ENCODE peak calls at places on chromosomes 11 and 22, in four cellular contexts. One of them, this sample, is unnamed. For H3K27me3, the result is how much of the 10 kb centered on the place peaks cover.

GRCh38 chr22:17369553-17370035 is 334 bp downstream of the CECR2 start:
- DNase-seq in AG04450: no peak
- DNase-seq in fibroblast of lung: no peak
- DNase-seq in osteoblast: no peak
- DNase-seq in this sample: no peak

GRCh38 chr11:41237386-41237785 is 222.1 kb downstream of the LRRC4C start:
- DNase-seq in AG04450: no peak
- DNase-seq in fibroblast of lung: peak
- DNase-seq in osteoblast: no peak
- DNase-seq in this sample: no peak

GRCh38 chr11:34449013-34449412 is 10.3 kb downstream of the CAT start:
- DNase-seq in osteoblast: no peak
- DNase-seq in AG04450: no peak
- DNase-seq in fibroblast of lung: no peak
- DNase-seq in this sample: peak

GRCh38 chr11:10669258-10670033 is 24.1 kb downstream of the IRAG1 start:
- DNase-seq in fibroblast of lung: peak
- DNase-seq in AG04450: no peak
- DNase-seq in osteoblast: no peak
- DNase-seq in this sample: peak

GRCh38 chr11:9461760-9462134 is 935 bp downstream of the ZNF143 start:
- DNase-seq in osteoblast: peak
- DNase-seq in fibroblast of lung: peak
- DNase-seq in AG04450: no peak
- DNase-seq in this sample: peak

GRCh38 chr22:24244144-24244787 is 616 bp downstream of the GGT5 start:
- DNase-seq in fibroblast of lung: peak
- DNase-seq in AG04450: no peak
- DNase-seq in osteoblast: no peak
- DNase-seq in this sample: peak

GRCh38 chr22:17158568-17159503 is at the start of gene HDHD5:
- DNase-seq in osteoblast: peak
- DNase-seq in fibroblast of lung: peak
- DNase-seq in AG04450: peak
- DNase-seq in this sample: peak

GRCh38 chr11:46557684-46558151 is 36.1 kb downstream of the AMBRA1 start:
- DNase-seq in AG04450: no peak
- DNase-seq in osteoblast: no peak
- DNase-seq in fibroblast of lung: peak
- DNase-seq in this sample: peak

GRCh38 chr11:130580372-130580771 is 131.9 kb downstream of the ADAMTS15 start:
- DNase-seq in AG04450: peak
- DNase-seq in osteoblast: peak
- DNase-seq in fibroblast of lung: peak
- DNase-seq in this sample: peak

GRCh38 chr22:29208502-29208862 is 2.8 kb downstream of the EMID1 start:
- DNase-seq in osteoblast: peak
- DNase-seq in fibroblast of lung: no peak
- DNase-seq in AG04450: no peak
- DNase-seq in this sample: no peak

GRCh38 chr11:32939046-32939445 is 46.4 kb downstream of the QSER1 start:
- DNase-seq in osteoblast: no peak
- DNase-seq in fibroblast of lung: no peak
- DNase-seq in AG04450: no peak
- DNase-seq in this sample: no peak

GRCh38 chr11:47137476-47137875 is 39.2 kb downstream of the ARFGAP2 start:
- DNase-seq in osteoblast: no peak
- DNase-seq in AG04450: no peak
- DNase-seq in fibroblast of lung: no peak
- DNase-seq in this sample: no peak

GRCh38 chr11:17445240-17445795 is 31.3 kb downstream of the ABCC8 start:
- DNase-seq in fibroblast of lung: no peak
- DNase-seq in osteoblast: no peak
- DNase-seq in AG04450: no peak
- DNase-seq in this sample: no peak

GRCh38 chr11:133118563-133119303 is 413.6 kb downstream of the OPCML start:
- DNase-seq in osteoblast: no peak
- DNase-seq in AG04450: no peak
- DNase-seq in fibroblast of lung: no peak
- DNase-seq in this sample: no peak

GRCh38 chr11:7014118-7014517 is 6.0 kb downstream of the ZNF214 start:
- DNase-seq in osteoblast: no peak
- DNase-seq in AG04450: no peak
- DNase-seq in fibroblast of lung: no peak
- DNase-seq in this sample: no peak

GRCh38 chr11:61657566-61657965 is 22.6 kb upstream of the DAGLA start:
- DNase-seq in fibroblast of lung: no peak
- DNase-seq in osteoblast: no peak
- DNase-seq in AG04450: no peak
- DNase-seq in this sample: no peak

GRCh38 chr11:126363706-126364245 is 8.3 kb downstream of the ST3GAL4 start:
- DNase-seq in osteoblast: no peak
- DNase-seq in fibroblast of lung: no peak
- DNase-seq in AG04450: no peak
- DNase-seq in this sample: no peak

GRCh38 chr11:130778026-130778425 is 138.3 kb downstream of the SNX19 start:
- DNase-seq in AG04450: no peak
- DNase-seq in osteoblast: no peak
- DNase-seq in fibroblast of lung: no peak
- DNase-seq in this sample: no peak

GRCh38 chr11:74926304-74927030 is 22.4 kb downstream of the XRRA1 start:
- DNase-seq in AG04450: no peak
- DNase-seq in fibroblast of lung: peak
- DNase-seq in osteoblast: no peak
- DNase-seq in this sample: peak

GRCh38 chr22:30717331-30717921 is 22.8 kb downstream of the OSBP2 start:
- DNase-seq in osteoblast: peak
- DNase-seq in fibroblast of lung: peak
- DNase-seq in AG04450: peak
- DNase-seq in this sample: peak

GRCh38 chr11:64048042-64048854 is 12.5 kb downstream of the FLRT1 start:
- DNase-seq in fibroblast of lung: no peak
- DNase-seq in AG04450: no peak
- DNase-seq in osteoblast: no peak
- DNase-seq in this sample: no peak

GRCh38 chr11:74701351-74701750 is 29.9 kb downstream of the CHRDL2 start:
- DNase-seq in AG04450: no peak
- DNase-seq in fibroblast of lung: no peak
- DNase-seq in osteoblast: no peak
- DNase-seq in this sample: no peak

GRCh38 chr11:122393209-122393850 is 262.2 kb upstream of the UBASH3B start:
- DNase-seq in osteoblast: no peak
- DNase-seq in fibroblast of lung: no peak
- DNase-seq in AG04450: no peak
- DNase-seq in this sample: no peak

GRCh38 chr11:10350341-10350740 is 45.5 kb downstream of the ADM start:
- DNase-seq in osteoblast: no peak
- DNase-seq in AG04450: no peak
- DNase-seq in fibroblast of lung: peak
- DNase-seq in this sample: peak

DNA sequence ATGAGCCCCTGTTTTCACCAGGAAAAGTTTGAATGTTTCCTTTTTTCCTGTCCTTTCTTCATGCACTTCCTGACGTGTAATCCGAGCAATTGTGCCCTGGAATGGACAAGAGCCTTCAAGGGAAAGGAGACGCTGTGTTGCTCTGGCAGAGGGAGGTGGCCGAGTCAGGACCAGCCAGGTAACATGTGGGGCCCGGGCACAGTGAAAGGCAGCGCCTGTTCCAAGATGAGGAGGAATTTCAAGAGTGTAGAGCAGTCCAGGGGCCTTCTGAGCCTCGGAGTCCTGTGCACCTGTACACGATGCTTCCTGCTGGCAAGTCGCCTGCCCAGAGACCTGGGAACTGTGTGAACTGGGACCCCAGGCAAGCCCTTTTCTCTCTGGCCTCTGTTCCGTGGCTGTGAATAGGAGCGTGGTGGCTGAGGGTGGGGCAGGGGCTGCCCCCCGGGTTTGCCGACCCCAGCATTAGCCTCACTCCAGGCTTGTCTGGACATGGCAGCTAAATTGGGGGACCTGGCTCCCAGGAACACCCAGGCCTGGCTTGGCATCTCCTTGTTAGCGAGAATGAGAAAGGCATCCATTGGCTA is 92.0 kb downstream of the MYEOV start:
- DNase-seq in AG04450: no peak
- DNase-seq in osteoblast: no peak
- DNase-seq in fibroblast of lung: no peak
- DNase-seq in this sample: no peak
- H3K27ac ChIP-seq in AG04450: no peak
- H3K27ac ChIP-seq in osteoblast: no peak
- H3K27ac ChIP-seq in fibroblast of lung: no peak
- H3K27ac ChIP-seq in this sample: no peak

DNA sequence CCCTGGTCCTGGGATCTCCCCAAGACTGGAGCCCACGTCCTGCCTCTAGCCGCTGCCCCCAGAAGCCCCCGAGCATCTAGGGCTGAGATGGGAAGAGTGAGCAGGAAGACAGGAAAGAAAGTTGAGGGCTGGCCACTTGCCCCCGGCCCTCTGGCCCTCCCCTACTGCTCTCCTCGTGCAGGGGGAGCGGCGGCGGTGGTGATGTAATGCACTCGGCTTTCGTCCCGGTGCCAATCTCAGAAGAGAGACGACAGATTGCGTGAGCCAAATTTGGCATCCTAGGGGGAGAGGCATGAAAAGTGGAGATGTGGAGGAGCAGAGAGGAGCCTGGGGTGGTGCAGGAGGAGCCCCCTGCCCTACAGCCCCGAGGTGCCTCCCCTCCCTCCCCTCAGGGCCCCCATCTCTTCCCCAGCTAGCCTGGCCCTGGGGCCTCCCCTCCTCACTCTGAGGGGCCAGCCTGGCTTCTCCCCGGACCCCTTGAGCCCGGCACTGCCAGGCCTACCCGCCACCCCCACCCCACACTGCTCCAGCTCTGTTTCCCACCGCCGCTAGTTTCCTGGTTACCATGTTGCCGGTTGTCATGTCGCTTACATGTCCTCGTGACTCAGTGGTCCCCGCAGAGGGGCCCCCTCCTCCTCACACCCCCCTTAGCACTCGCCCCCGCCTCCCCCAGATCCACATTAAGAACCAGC is 2.5 kb downstream of the KCNJ4 start:
- DNase-seq in AG04450: no peak
- DNase-seq in fibroblast of lung: peak
- DNase-seq in osteoblast: peak
- DNase-seq in this sample: no peak
- H3K27me3 ChIP-seq in AG04450: half or more
- H3K27me3 ChIP-seq in fibroblast of lung: under half
- H3K27me3 ChIP-seq in osteoblast: half or more
- H3K27me3 ChIP-seq in this sample: half or more

GRCh38 chr11:26283852-26284421 is 48.0 kb upstream of the ANO3 start:
- DNase-seq in fibroblast of lung: no peak
- DNase-seq in osteoblast: no peak
- DNase-seq in AG04450: no peak
- DNase-seq in this sample: no peak
- H3K4me3 ChIP-seq in fibroblast of lung: no peak
- H3K4me3 ChIP-seq in osteoblast: peak
- H3K4me3 ChIP-seq in AG04450: no peak
- H3K4me3 ChIP-seq in this sample: no peak

GRCh38 chr22:50189184-50189848 is 3.6 kb downstream of the TRABD start:
- DNase-seq in AG04450: no peak
- DNase-seq in fibroblast of lung: no peak
- DNase-seq in osteoblast: no peak
- DNase-seq in this sample: no peak
- H3K27ac ChIP-seq in AG04450: peak
- H3K27ac ChIP-seq in fibroblast of lung: no peak
- H3K27ac ChIP-seq in osteoblast: no peak
- H3K27ac ChIP-seq in this sample: no peak

DNA sequence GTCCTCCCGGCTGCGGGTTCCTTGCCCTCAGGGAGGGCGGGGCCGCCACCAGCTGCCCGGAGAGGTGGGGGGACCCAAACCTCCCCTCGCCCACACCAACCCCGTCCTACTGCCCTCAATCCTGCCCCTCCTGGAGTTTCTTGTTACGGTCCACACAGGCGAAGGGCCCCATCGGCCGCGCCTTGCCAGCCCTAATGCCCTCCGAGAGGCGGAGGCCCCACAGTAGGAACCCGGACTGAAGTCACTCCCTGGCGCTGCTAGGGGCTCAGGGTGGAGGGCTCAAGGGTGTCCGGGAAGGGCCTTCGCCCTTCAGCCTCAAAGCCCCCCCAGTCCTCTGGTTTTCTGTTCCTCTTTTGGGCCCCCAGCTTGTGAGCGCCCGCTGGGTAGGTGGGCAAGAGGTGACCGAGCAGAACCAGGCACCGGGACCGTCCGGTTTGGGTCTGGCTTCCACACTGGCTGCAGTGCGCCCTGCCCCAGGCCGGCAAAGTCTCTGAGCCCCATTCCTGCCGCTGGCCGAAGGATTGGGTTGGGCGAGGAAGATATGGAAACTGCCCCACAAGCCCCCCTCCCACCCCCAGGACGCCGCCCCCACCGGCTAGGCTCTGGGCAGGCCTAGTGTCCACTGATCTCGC is 24.5 kb downstream of the DUSP8 start:
- DNase-seq in osteoblast: peak
- DNase-seq in fibroblast of lung: no peak
- DNase-seq in AG04450: no peak
- DNase-seq in this sample: no peak
- H3K27me3 ChIP-seq in osteoblast: under half
- H3K27me3 ChIP-seq in fibroblast of lung: under half
- H3K27me3 ChIP-seq in AG04450: under half
- H3K27me3 ChIP-seq in this sample: under half

DNA sequence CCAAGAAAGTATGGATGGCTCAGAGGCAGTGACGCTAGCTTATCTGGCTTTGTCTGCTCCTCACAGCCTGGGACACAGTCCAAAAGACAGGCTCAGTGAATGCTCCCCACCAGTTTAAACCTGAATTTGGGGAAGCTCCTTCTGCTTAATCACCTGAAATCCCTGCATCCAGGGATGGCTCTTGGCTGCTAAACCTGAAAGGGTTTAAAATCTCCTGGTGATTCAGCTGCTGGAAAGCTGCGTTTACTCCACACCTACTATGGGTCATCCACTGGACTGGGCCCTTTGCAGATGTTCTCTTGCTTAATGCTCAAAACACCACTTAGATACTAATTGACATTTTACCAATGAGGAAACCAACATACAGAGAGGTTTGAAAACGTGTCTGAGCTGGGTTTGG is 302.0 kb upstream of the NARS2 start:
- DNase-seq in osteoblast: no peak
- DNase-seq in fibroblast of lung: no peak
- DNase-seq in AG04450: no peak
- DNase-seq in this sample: no peak
- H3K4me3 ChIP-seq in osteoblast: no peak
- H3K4me3 ChIP-seq in fibroblast of lung: no peak
- H3K4me3 ChIP-seq in AG04450: no peak
- H3K4me3 ChIP-seq in this sample: no peak

GRCh38 chr11:116787786-116788486 is at the start of gene ZPR1:
- DNase-seq in fibroblast of lung: peak
- DNase-seq in AG04450: no peak
- DNase-seq in osteoblast: peak
- DNase-seq in this sample: peak
- H3K27ac ChIP-seq in fibroblast of lung: peak
- H3K27ac ChIP-seq in AG04450: peak
- H3K27ac ChIP-seq in osteoblast: peak
- H3K27ac ChIP-seq in this sample: peak

DNA sequence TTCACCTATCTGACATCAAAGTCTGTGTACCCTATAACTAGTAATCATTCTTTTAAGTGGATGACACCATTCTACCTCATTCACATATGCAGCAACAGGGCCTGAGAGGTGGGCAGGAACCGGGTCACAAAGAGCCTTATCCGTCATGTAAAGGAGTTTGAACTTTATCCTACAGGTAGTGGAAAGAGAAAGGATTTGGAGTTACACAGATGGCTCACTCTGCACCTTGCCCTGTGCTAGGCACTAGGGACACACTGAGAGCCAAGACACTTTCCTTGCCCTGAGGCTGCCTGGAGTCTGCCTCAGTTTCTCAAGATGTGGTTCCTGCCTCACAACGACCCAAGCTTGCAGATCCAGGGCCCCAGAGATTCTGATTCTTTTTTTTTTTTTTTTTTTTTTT is 14.3 kb upstream of the ACER3 start:
- DNase-seq in fibroblast of lung: no peak
- DNase-seq in osteoblast: peak
- DNase-seq in AG04450: no peak
- DNase-seq in this sample: no peak
- H3K27me3 ChIP-seq in fibroblast of lung: under half
- H3K27me3 ChIP-seq in osteoblast: under half
- H3K27me3 ChIP-seq in AG04450: under half
- H3K27me3 ChIP-seq in this sample: under half